ENCODE peak calls at places on chromosomes 1 and 21, in seven cellular contexts. D is GOT3, F is A172, G is AG08396, W is amygdala, J is amniotic stem cell, U is cardiac muscle cell. I is an unnamed sample.

GRCh38 chr1:208531003-208531750 is 287.0 kb upstream of the PLXNA2 start:
- DNase-seq in F (no peak), D (no peak), G (no peak), W (no peak), J (no peak), U (peak), I (no peak)

GRCh38 chr1:236269439-236269838 is 12.3 kb downstream of the ERO1B start:
- DNase-seq in W (no peak), U (no peak), J (no peak), F (no peak), D (no peak), G (no peak), I (no peak)

GRCh38 chr21:46562964-46563607 is 41.8 kb downstream of the S100B start:
- DNase-seq in D (no peak), F (no peak), U (no peak), J (no peak), G (no peak), W (no peak), I (no peak)

GRCh38 chr1:44811714-44812151 is 3.4 kb downstream of the BTBD19 start:
- DNase-seq in F (peak), W (no peak), G (peak), D (no peak), J (peak), U (no peak), I (no peak)

GRCh38 chr1:90605070-90605469 is 112.0 kb downstream of the BARHL2 start:
- DNase-seq in G (no peak), F (no peak), D (no peak), W (no peak), J (no peak), U (no peak), I (no peak)

GRCh38 chr1:62601412-62601971 is 4.2 kb downstream of the ANGPTL3 start:
- DNase-seq in U (no peak), J (no peak), D (no peak), W (no peak), F (no peak), G (no peak), I (no peak)

GRCh38 chr1:91803133-91803532 is 82.8 kb downstream of the TGFBR3 start:
- DNase-seq in U (no peak), G (no peak), W (no peak), F (no peak), D (no peak), J (no peak), I (no peak)

GRCh38 chr1:173478099-173478555 is 992 bp downstream of the PRDX6 start:
- DNase-seq in F (peak), W (peak), D (peak), J (peak), U (peak), G (peak), I (peak)

GRCh38 chr21:33069994-33070811 is at the start of gene OLIG1:
- DNase-seq in J (no peak), W (peak), U (peak), F (no peak), G (peak), D (no peak), I (no peak)

GRCh38 chr1:167628754-167629515 is 1.1 kb upstream of the RCSD1 start:
- DNase-seq in F (no peak), G (no peak), W (no peak), U (no peak), J (no peak), D (no peak), I (no peak)